ENCODE peak calls at places on chromosomes 12 and 14, in ten cellular contexts. G is psoas muscle, J is neuronal stem cell, W is fibroblast of the aortic adventitia, I is left ventricle myocardium inferior, P is right lobe of liver, N is SK-N-SH, L is osteoblast, Y is skeletal muscle cell, Q is HCT116. A is an unnamed sample.

GRCh38 chr12:120292411-120292660 is 633 bp upstream of the RNU4-2 start:
- DNase-seq in P (no peak), Q (no peak), Y (no peak), L (no peak), J (no peak), N (no peak), W (no peak), G (no peak), I (no peak), A (no peak)

GRCh38 chr14:83300454-83301064 is 1766.9 kb upstream of the SEL1L start:
- DNase-seq in P (no peak), J (peak; percentile 31), N (peak; percentile 12), I (no peak), L (no peak), G (no peak), Q (no peak), Y (no peak), W (peak; percentile 22), A (no peak)

GRCh38 chr14:88179725-88180124 is 143.3 kb downstream of the KCNK10 start:
- DNase-seq in W (no peak), P (no peak), N (no peak), I (no peak), Q (no peak), L (no peak), Y (no peak), J (no peak), G (no peak), A (no peak)

GRCh38 chr14:46540986-46541385 is 110.6 kb downstream of the RPL10L start:
- DNase-seq in J (no peak), Y (no peak), L (no peak), W (no peak), I (no peak), G (no peak), Q (no peak), N (no peak), P (no peak), A (no peak)

GRCh38 chr14:98551028-98551427 is 721.0 kb downstream of the BCL11B start:
- DNase-seq in W (no peak), G (no peak), L (no peak), J (no peak), I (no peak), P (no peak), Q (no peak), Y (no peak), N (no peak), A (no peak)

GRCh38 chr14:33287204-33287603 is 348.5 kb downstream of the NPAS3 start:
- DNase-seq in I (no peak), L (no peak), J (no peak), Y (no peak), N (no peak), G (no peak), W (no peak), P (no peak), Q (no peak), A (no peak)

GRCh38 chr12:113142886-113143329 is 6.6 kb upstream of the CFAP73 start:
- DNase-seq in N (no peak), I (no peak), L (peak; percentile 45), Q (no peak), P (no peak), W (no peak), J (no peak), Y (no peak), G (no peak), A (no peak)

GRCh38 chr12:95763809-95764253 is 26.7 kb downstream of the NTN4 start:
- DNase-seq in W (peak; percentile 83), L (peak; percentile 88), J (no peak), Q (peak; percentile 52), P (no peak), N (no peak), Y (peak; percentile 59), I (no peak), G (peak; percentile 53), A (peak; percentile 61)

GRCh38 chr12:49301759-49302158 is 6.8 kb downstream of the PRPH start:
- DNase-seq in Y (no peak), N (no peak), G (no peak), L (peak; percentile 23), I (no peak), J (no peak), P (no peak), Q (no peak), W (no peak), A (no peak)

GRCh38 chr12:19778822-19779221 is 339.5 kb downstream of the AEBP2 start:
- DNase-seq in Q (no peak), P (no peak), W (peak; percentile 34), I (no peak), L (no peak), N (no peak), J (no peak), Y (no peak), G (no peak), A (no peak)

GRCh38 chr14:104433401-104434213 is 146.0 kb upstream of the C14orf180 start:
- DNase-seq in N (peak; percentile 23), Q (no peak), W (no peak), J (no peak), G (peak; percentile 47), Y (no peak), L (peak; percentile 89), P (no peak), I (no peak), A (no peak)

GRCh38 chr12:116604151-116604550 is 45.0 kb downstream of the MAP1LC3B2 start:
- DNase-seq in L (no peak), Y (no peak), J (no peak), G (no peak), N (no peak), Q (no peak), P (no peak), W (peak; percentile 14), I (no peak), A (no peak)

GRCh38 chr12:116606397-116606796 is 47.2 kb downstream of the MAP1LC3B2 start:
- DNase-seq in G (no peak), N (no peak), L (no peak), I (no peak), Y (no peak), P (no peak), W (no peak), J (no peak), Q (no peak), A (no peak)

GRCh38 chr12:116603516-116603915 is 44.3 kb downstream of the MAP1LC3B2 start:
- DNase-seq in L (no peak), I (no peak), J (no peak), W (no peak), Q (no peak), N (peak; percentile 60), P (no peak), G (no peak), Y (no peak), A (no peak)

GRCh38 chr12:116607039-116607438 is 47.9 kb downstream of the MAP1LC3B2 start:
- DNase-seq in N (no peak), Q (no peak), I (no peak), W (no peak), P (no peak), Y (no peak), L (peak; percentile 68), J (no peak), G (no peak), A (no peak)

DNA sequence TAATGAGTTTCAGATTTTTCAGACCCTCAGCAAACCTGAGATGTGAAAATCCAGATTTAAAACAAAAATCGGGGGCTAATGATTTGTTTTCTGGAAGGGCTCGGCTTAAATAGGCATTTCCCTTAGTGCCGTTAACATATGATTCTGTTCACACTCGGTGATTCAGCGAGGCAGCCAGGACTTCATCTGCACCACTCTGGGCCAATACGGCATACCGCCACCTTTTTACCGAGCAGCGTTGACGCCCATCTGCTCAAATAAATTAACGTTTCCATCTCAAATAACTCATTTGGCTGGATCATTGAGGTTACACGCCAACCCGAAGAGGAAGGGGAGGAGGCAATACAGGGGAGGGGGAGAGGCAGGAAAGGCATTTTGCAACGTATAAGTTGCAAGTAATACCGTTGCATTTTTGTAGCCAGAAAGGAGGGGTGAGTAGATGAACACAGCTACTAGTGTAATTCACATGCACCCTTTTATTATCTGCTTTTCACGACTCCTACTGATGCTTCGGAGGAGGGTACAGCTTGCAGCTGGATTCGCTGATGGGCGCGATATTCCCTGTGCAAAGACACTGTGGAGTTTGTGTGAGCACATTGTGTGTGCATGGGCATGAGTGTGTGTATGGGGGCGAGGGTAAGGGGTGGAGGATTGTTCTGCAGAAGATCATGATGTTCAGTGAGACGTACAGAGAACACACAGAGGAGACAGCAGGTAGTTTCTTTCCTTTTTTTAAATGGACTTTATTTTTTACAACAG is 45.9 kb downstream of the MAP1LC3B2 start:
- DNase-seq in W (peak; percentile 39), Q (no peak), L (no peak), I (no peak), N (no peak), Y (no peak), J (no peak), P (no peak), G (no peak), A (no peak)
- H3K4me3 ChIP-seq in W (peak overlapping the region; percentile 5), Q (no peak overlapping the region), L (peak overlapping the region; percentile 56), I (peak overlapping the region; percentile 2), N (no peak overlapping the region), Y (peak overlapping the region; percentile 27), J (no peak overlapping the region), P (no peak overlapping the region), G (peak overlapping the region; percentile 8), A (peak overlapping the region; percentile 23)

GRCh38 chr12:24378548-24379011 is 429.1 kb upstream of the SOX5 start:
- DNase-seq in P (no peak), Q (no peak), Y (no peak), L (no peak), G (no peak), N (no peak), W (no peak), I (no peak), J (no peak), A (no peak)
- H3K4me3 ChIP-seq in P (no peak overlapping the region), Q (no peak overlapping the region), Y (no peak overlapping the region), L (no peak overlapping the region), G (no peak overlapping the region), N (no peak overlapping the region), W (no peak overlapping the region), I (no peak overlapping the region), J (no peak overlapping the region), A (no peak overlapping the region)

DNA sequence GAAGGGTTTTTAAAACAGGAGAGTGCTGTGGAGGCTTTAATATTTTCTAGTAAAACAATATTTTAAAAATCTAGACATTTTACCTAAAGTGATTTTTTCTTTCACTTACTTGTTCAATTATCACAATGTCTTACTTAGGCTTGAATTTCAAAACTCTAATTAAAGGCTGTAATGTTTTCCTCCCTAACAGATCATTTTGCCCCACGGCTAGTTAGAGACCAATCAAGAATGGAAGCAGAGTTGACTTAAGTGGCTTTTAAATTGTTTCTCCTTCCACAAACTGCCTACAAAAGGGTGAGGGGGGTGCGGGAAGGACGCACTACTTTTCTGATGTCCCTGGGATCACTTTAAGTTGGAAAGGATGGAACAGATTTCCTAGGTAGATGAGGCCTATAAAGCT is 9.5 kb upstream of the CFL2 start:
- DNase-seq in I (no peak), W (no peak), G (no peak), Q (no peak), P (no peak), Y (no peak), L (no peak), N (no peak), J (no peak), A (no peak)
- H3K4me3 ChIP-seq in I (no peak overlapping the region), W (no peak overlapping the region), G (no peak overlapping the region), Q (no peak overlapping the region), P (no peak overlapping the region), Y (no peak overlapping the region), L (no peak overlapping the region), N (no peak overlapping the region), J (no peak overlapping the region), A (no peak overlapping the region)

DNA sequence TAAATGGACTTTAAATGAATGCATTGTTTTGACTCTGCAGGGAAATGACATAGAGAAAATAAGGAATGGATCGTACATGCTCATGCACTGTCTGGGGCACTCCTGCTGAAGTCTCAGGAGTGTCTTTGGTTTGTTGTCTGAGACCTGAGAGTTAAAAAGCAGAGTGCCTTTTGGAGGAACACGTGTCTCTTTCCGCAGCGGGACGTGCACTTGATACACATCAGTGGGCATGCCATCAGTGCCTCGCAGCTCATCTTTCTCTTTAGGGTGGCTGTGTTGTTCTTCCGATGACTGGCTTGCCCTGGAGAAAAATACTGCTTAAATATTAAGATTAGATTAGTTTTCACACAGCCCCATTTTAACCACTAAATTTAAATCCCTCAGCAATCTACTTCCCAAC is 836.0 kb downstream of the DIO2 start:
- DNase-seq in Q (no peak), G (no peak), W (no peak), L (no peak), I (no peak), P (no peak), Y (no peak), J (no peak), N (peak; percentile 6), A (no peak)
- H3K4me3 ChIP-seq in Q (no peak overlapping the region), G (no peak overlapping the region), W (no peak overlapping the region), L (no peak overlapping the region), I (no peak overlapping the region), P (no peak overlapping the region), Y (no peak overlapping the region), J (no peak overlapping the region), N (no peak overlapping the region), A (no peak overlapping the region)

A was measured in AG09309.